ENCODE peak calls at places on chromosome 7, in six cellular contexts. U, R, I, C, E and F are unnamed samples. For H3K27me3, the result is how much of the 10 kb centered on the place peaks cover.

GRCh38 chr7:124460555-124460954 is 305.0 kb downstream of the GPR37 start:
- DNase-seq in U (no peak), R (no peak), I (no peak), C (no peak), E (no peak), F (no peak)

GRCh38 chr7:82257118-82257695 is 186.4 kb downstream of the CACNA2D1 start:
- DNase-seq in U (no peak), R (no peak), I (no peak), C (no peak), E (no peak), F (no peak)

GRCh38 chr7:44273681-44274622 is 51.4 kb downstream of the CAMK2B start:
- DNase-seq in U (no peak), R (peak), I (no peak), C (no peak), E (no peak), F (no peak)

GRCh38 chr7:105269397-105269796 is 119.3 kb downstream of the SRPK2 start:
- DNase-seq in U (no peak), R (no peak), I (no peak), C (no peak), E (no peak), F (no peak)

GRCh38 chr7:114759347-114760062 is 162.4 kb upstream of the MDFIC start:
- DNase-seq in U (no peak), R (no peak), I (no peak), C (no peak), E (peak), F (no peak)

GRCh38 chr7:9869151-9869550 is 1104.5 kb upstream of the PHF14 start:
- DNase-seq in U (no peak), R (no peak), I (no peak), C (no peak), E (no peak), F (no peak)

GRCh38 chr7:103683348-103683747 is 237.3 kb upstream of the SLC26A5 start:
- DNase-seq in U (no peak), R (no peak), I (no peak), C (no peak), E (no peak), F (no peak)

GRCh38 chr7:134826105-134826504 is 46.7 kb downstream of the CALD1 start:
- DNase-seq in U (peak), R (no peak), I (no peak), C (no peak), E (no peak), F (peak)

GRCh38 chr7:97342512-97342911 is 225.0 kb downstream of the SDHAF3 start:
- DNase-seq in U (no peak), R (no peak), I (no peak), C (peak), E (no peak), F (no peak)

GRCh38 chr7:112020800-112021199 is 185.4 kb downstream of the DOCK4 start:
- DNase-seq in U (no peak), R (no peak), I (no peak), C (no peak), E (no peak), F (no peak)

GRCh38 chr7:20835111-20835750 is 48.5 kb upstream of the SP8 start:
- DNase-seq in U (no peak), R (no peak), I (no peak), C (peak), E (no peak), F (no peak)

GRCh38 chr7:130486114-130486962 is 5.5 kb upstream of the MEST start:
- DNase-seq in U (peak), R (peak), I (peak), C (peak), E (peak), F (no peak)

GRCh38 chr7:33076737-33077136 is 14.2 kb upstream of the NT5C3A start:
- DNase-seq in U (no peak), R (no peak), I (no peak), C (no peak), E (no peak), F (peak)

GRCh38 chr7:54837167-54837566 is 78.2 kb upstream of the SEC61G start:
- DNase-seq in U (no peak), R (peak), I (no peak), C (no peak), E (no peak), F (no peak)

GRCh38 chr7:23003505-23004246 is 10.3 kb downstream of the HYCC1 start:
- DNase-seq in U (no peak), R (no peak), I (no peak), C (no peak), E (no peak), F (no peak)

GRCh38 chr7:44062180-44062902 is 3.0 kb downstream of the PGAM2 start:
- DNase-seq in U (no peak), R (peak), I (peak), C (no peak), E (no peak), F (no peak)

GRCh38 chr7:81583090-81583489 is 186.8 kb downstream of the HGF start:
- DNase-seq in U (no peak), R (no peak), I (no peak), C (no peak), E (no peak), F (no peak)

GRCh38 chr7:119482209-119482608 is 790.8 kb upstream of the KCND2 start:
- DNase-seq in U (no peak), R (no peak), I (no peak), C (peak), E (peak), F (no peak)

GRCh38 chr7:85023066-85023687 is 163.7 kb downstream of the SEMA3D start:
- DNase-seq in U (no peak), R (no peak), I (no peak), C (peak), E (peak), F (no peak)

GRCh38 chr7:32357535-32358277 is 132.5 kb downstream of the LSM5 start:
- DNase-seq in U (no peak), R (no peak), I (no peak), C (no peak), E (peak), F (no peak)

GRCh38 chr7:142939226-142939910 is at the start of gene LLCFC1:
- DNase-seq in U (no peak), R (no peak), I (no peak), C (peak), E (peak), F (no peak)

GRCh38 chr7:50555594-50556140 is 9.5 kb downstream of the DDC start:
- DNase-seq in U (no peak), R (no peak), I (no peak), C (no peak), E (no peak), F (no peak)

GRCh38 chr7:139471740-139472353 is 11.6 kb downstream of the KLRG2 start:
- DNase-seq in U (no peak), R (no peak), I (no peak), C (no peak), E (no peak), F (peak)

GRCh38 chr7:89183726-89184125 is 388.2 kb upstream of the TEX47 start:
- DNase-seq in U (no peak), R (no peak), I (no peak), C (no peak), E (no peak), F (no peak)

GRCh38 chr7:19538036-19538435 is 170.8 kb downstream of the POLR1F start:
- DNase-seq in U (no peak), R (no peak), I (no peak), C (no peak), E (no peak), F (no peak)

GRCh38 chr7:86904949-86905834 is 154.3 kb downstream of the ELAPOR2 start:
- DNase-seq in U (no peak), R (no peak), I (no peak), C (peak), E (peak), F (no peak)

GRCh38 chr7:140230862-140231778 is 54.3 kb upstream of the KDM7A start:
- DNase-seq in U (peak), R (peak), I (peak), C (no peak), E (peak), F (no peak)

GRCh38 chr7:74061840-74062539 is 21.6 kb upstream of the LIMK1 start:
- DNase-seq in U (peak), R (peak), I (peak), C (peak), E (peak), F (peak)

GRCh38 chr7:105652359-105652993 is 71.2 kb upstream of the EFCAB10 start:
- DNase-seq in U (peak), R (peak), I (peak), C (peak), E (peak), F (no peak)

GRCh38 chr7:71488308-71488707 is 356.4 kb downstream of the GALNT17 start:
- DNase-seq in U (no peak), R (no peak), I (no peak), C (no peak), E (no peak), F (no peak)

GRCh38 chr7:129664029-129665012 is 52.8 kb downstream of the NRF1 start:
- DNase-seq in U (no peak), R (no peak), I (no peak), C (peak), E (peak), F (peak)

GRCh38 chr7:90843467-90843866 is 247.3 kb downstream of the CDK14 start:
- DNase-seq in U (no peak), R (no peak), I (no peak), C (no peak), E (no peak), F (no peak)

GRCh38 chr7:1597361-1597760 is 27.5 kb upstream of the PSMG3 start:
- DNase-seq in U (no peak), R (no peak), I (no peak), C (no peak), E (no peak), F (no peak)

GRCh38 chr7:128890306-128891109 is 20.0 kb downstream of the KCP start:
- DNase-seq in U (no peak), R (peak), I (peak), C (no peak), E (no peak), F (no peak)

GRCh38 chr7:108637049-108637621 is 67.5 kb downstream of the DNAJB9 start:
- DNase-seq in U (no peak), R (no peak), I (no peak), C (no peak), E (no peak), F (no peak)

GRCh38 chr7:136869006-136869961 is 832 bp downstream of the CHRM2 start:
- DNase-seq in U (peak), R (peak), I (peak), C (no peak), E (no peak), F (no peak)

GRCh38 chr7:136865777-136866176 is 2.7 kb upstream of the CHRM2 start:
- DNase-seq in U (no peak), R (no peak), I (no peak), C (no peak), E (no peak), F (no peak)

GRCh38 chr7:136870799-136871487 is 2.5 kb downstream of the CHRM2 start:
- DNase-seq in U (peak), R (peak), I (peak), C (no peak), E (no peak), F (no peak)

GRCh38 chr7:136869991-136870798 is 1.7 kb downstream of the CHRM2 start:
- DNase-seq in U (peak), R (peak), I (peak), C (no peak), E (no peak), F (no peak)

DNA sequence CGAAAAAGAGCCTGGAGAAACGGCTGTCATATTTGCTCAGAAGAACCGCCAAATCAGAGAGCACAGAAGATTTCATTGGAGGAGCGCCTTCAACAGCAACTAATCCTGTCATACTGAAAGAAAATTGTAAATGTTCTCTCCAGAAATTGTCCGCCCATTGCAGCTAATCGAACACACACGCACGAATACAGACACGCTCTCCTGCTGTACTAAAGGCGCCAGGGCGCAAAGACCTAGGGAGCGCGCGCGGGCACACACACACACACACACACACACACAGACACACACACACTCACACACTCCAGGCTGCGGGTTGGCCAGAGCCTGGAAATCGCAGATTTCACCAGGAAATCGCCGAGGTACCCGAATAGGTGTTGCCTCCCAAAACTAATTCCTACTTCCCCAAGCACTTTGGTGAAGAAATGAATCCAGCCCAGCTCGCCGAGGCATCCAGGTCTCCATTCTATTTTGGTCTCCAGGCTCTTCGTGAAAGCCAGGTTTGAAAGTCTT is at the start of gene CHRM2:
- DNase-seq in U (peak), R (peak), I (peak), C (no peak), E (no peak), F (no peak)
- H3K4me3 ChIP-seq in U (peak), R (no peak), I (peak), C (no peak), E (no peak), F (no peak)

GRCh38 chr7:6526997-6527378 is 24.3 kb downstream of the GRID2IP start:
- DNase-seq in U (no peak), R (no peak), I (no peak), C (no peak), E (no peak), F (no peak)
- H3K27me3 ChIP-seq in U (half or more), R (under half), I (under half), C (under half), E (under half), F (under half)

GRCh38 chr7:47581821-47582747 is at the start of gene TNS3:
- DNase-seq in U (peak), R (peak), I (no peak), C (no peak), E (no peak), F (no peak)
- TF ChIP-seq CTCF in U (peak), R (peak), I (no peak), C (no peak), E (no peak), F (no peak)

GRCh38 chr7:151274376-151274760 is 25.9 kb upstream of the SMARCD3 start:
- DNase-seq in U (no peak), R (no peak), I (no peak), C (no peak), E (no peak), F (no peak)

GRCh38 chr7:151276651-151277590 is 28.4 kb upstream of the SMARCD3 start:
- DNase-seq in U (peak), R (peak), I (peak), C (peak), E (peak), F (no peak)

GRCh38 chr7:151274936-151275812 is 26.7 kb upstream of the SMARCD3 start:
- DNase-seq in U (no peak), R (no peak), I (no peak), C (no peak), E (peak), F (no peak)

GRCh38 chr7:151277631-151278030 is 29.1 kb upstream of the SMARCD3 start:
- DNase-seq in U (no peak), R (peak), I (no peak), C (no peak), E (no peak), F (no peak)

DNA sequence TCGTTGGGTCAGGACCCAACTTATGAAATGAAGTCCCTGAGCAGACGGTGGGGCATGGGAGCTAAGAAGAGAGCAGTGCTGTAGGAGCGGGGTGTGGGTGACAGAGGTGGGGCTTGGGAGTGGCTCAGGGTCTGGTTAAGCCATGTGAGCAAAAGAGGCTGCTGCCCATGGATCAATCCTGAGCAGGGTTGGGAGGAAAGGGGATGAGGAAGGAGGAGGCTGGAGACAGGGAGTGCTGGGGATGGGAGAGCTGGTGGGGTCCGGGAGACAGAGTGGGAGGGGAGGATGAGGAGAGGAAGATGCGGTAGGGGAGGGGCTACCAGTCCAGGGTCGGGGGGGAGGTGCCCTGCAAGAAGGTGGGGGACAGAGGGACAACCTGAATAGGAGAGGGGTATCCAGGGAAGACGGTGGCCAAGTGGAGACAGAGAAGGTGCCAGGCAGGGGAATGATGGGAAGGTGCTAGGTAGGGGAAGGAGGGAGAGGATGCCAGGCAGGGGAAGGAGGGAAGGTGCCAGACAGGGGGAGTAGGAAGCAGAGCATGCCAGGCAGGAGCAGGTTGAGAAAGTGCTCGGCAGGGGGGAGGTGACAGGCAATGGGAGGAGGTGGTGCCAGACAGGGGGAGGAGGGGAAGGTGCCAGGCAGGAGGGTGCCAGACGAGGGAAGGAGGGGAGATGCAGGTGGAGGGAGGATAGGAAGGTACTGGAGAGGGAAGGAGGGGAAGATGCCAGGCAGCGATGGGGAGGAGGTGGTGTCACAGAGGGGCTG is 27.5 kb upstream of the SMARCD3 start:
- DNase-seq in U (no peak), R (no peak), I (no peak), C (no peak), E (no peak), F (no peak)
- H3K4me3 ChIP-seq in U (no peak), R (no peak), I (peak), C (no peak), E (no peak), F (no peak)

GRCh38 chr7:76272142-76272541 is 30.3 kb upstream of the HSPB1 start:
- DNase-seq in U (no peak), R (no peak), I (no peak), C (no peak), E (no peak), F (no peak)
- H3K27me3 ChIP-seq in U (under half), R (under half), I (under half), C (under half), E (under half), F (under half)

GRCh38 chr7:158444501-158445420 is 142.9 kb downstream of the PTPRN2 start:
- DNase-seq in U (no peak), R (no peak), I (no peak), C (no peak), E (no peak), F (no peak)

GRCh38 chr7:158443014-158443687 is 144.5 kb downstream of the PTPRN2 start:
- DNase-seq in U (no peak), R (no peak), I (no peak), C (no peak), E (no peak), F (no peak)

GRCh38 chr7:158443688-158444483 is 143.7 kb downstream of the PTPRN2 start:
- DNase-seq in U (no peak), R (no peak), I (no peak), C (no peak), E (no peak), F (no peak)

GRCh38 chr7:158439035-158439434 is 148.6 kb downstream of the PTPRN2 start:
- DNase-seq in U (no peak), R (no peak), I (no peak), C (no peak), E (no peak), F (no peak)

DNA sequence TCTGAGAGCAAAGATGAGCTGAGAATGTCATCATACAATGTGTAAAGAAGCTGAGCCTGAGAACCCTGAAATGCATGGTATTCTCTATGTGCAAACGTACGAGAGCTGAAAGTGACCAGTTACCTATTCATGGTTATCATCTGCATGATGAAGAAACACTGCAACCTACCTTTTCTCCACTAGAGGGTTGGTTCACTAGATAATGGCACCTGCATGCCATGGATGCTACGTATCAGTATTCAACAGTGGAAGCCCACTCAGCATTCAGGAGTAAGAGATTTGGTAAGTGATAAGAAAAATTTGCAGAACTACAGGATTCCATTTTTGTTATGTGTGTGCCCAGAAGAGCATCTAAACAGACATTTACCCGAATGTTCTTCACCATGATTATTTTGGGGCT is 145.4 kb downstream of the PTPRN2 start:
- DNase-seq in U (no peak), R (no peak), I (no peak), C (no peak), E (peak), F (no peak)
- TF ChIP-seq CTCF in U (no peak), R (no peak), I (peak), C (peak), E (peak), F (no peak)